ENCODE peak calls at places on chromosomes 1 and 21, in four cellular contexts. M, L, R and G are unnamed samples.

GRCh38 chr1:23178931-23179330 is 10.3 kb upstream of the LUZP1 start:
- DNase-seq in M (no peak), L (peak; percentile 50), R (no peak), G (peak; percentile 51)

GRCh38 chr1:14842361-14842760 is 243.9 kb downstream of the KAZN start:
- DNase-seq in L (no peak), M (no peak), R (no peak), G (no peak)

GRCh38 chr1:215156232-215156631 is 73.7 kb downstream of the KCNK2 start:
- DNase-seq in L (no peak), M (no peak), R (no peak), G (no peak)

GRCh38 chr1:224245188-224245587 is 62.1 kb downstream of the DEGS1 start:
- DNase-seq in L (no peak), M (peak; percentile 33), R (peak; percentile 5), G (no peak)

GRCh38 chr1:109781807-109782206 is 18.1 kb upstream of the EPS8L3 start:
- DNase-seq in M (no peak), L (no peak), R (no peak), G (no peak)

GRCh38 chr1:189681252-189681919 is 796.3 kb downstream of the BRINP3 start:
- DNase-seq in L (no peak), R (no peak), M (no peak), G (no peak)

GRCh38 chr1:3190256-3191041 is 121.4 kb downstream of the PRDM16 start:
- DNase-seq in R (no peak), L (no peak), M (no peak), G (no peak)

GRCh38 chr1:4207183-4207582 is 307.1 kb upstream of the C1orf174 start:
- DNase-seq in R (no peak), L (no peak), M (no peak), G (peak; percentile 2)

GRCh38 chr1:100543640-100544039 is 5.7 kb downstream of the GPR88 start:
- DNase-seq in M (no peak), L (no peak), R (peak; percentile 40), G (peak; percentile 64)

GRCh38 chr1:179298952-179299351 is 5.4 kb downstream of the SOAT1 start:
- DNase-seq in L (no peak), R (no peak), M (peak; percentile 40), G (no peak)

GRCh38 chr21:45386728-45387371 is 18.1 kb upstream of the COL18A1 start:
- DNase-seq in R (no peak), L (no peak), M (no peak), G (no peak)

GRCh38 chr1:2203671-2204383 is 9.3 kb upstream of the FAAP20 start:
- DNase-seq in M (no peak), R (no peak), L (no peak), G (no peak)

GRCh38 chr1:206634365-206635079 is 814 bp upstream of the DYRK3 start:
- DNase-seq in R (peak; percentile 81), M (no peak), L (peak; percentile 72), G (peak; percentile 74)

GRCh38 chr1:11537854-11538591 is 59.1 kb downstream of the DISP3 start:
- DNase-seq in R (no peak), M (no peak), L (no peak), G (no peak)

GRCh38 chr1:170175477-170175876 is 29.7 kb downstream of the NTMT2 start:
- DNase-seq in L (no peak), M (no peak), R (no peak), G (no peak)

GRCh38 chr1:35539073-35539823 is 18.0 kb downstream of the KIAA0319L start:
- DNase-seq in R (no peak), M (peak; percentile 75), L (no peak), G (no peak)

GRCh38 chr1:4553761-4554160 is 100.6 kb upstream of the AJAP1 start:
- DNase-seq in L (no peak), M (no peak), R (no peak), G (no peak)

GRCh38 chr21:35616090-35616489 is 444.2 kb downstream of the SETD4 start:
- DNase-seq in L (no peak), M (no peak), R (no peak), G (no peak)

GRCh38 chr1:178532392-178532791 is 19.5 kb downstream of the TEX35 start:
- DNase-seq in R (peak; percentile 57), L (peak; percentile 89), M (no peak), G (peak; percentile 93)

GRCh38 chr1:16163882-16164820 is 8.3 kb upstream of the EPHA2 start:
- DNase-seq in L (peak; percentile 82), M (no peak), R (peak; percentile 96), G (no peak)

GRCh38 chr1:244155661-244156060 is 104.6 kb downstream of the ZBTB18 start:
- DNase-seq in L (no peak), R (no peak), M (no peak), G (no peak)

GRCh38 chr1:231807498-231807897 is 180.9 kb downstream of the DISC1 start:
- DNase-seq in R (no peak), M (no peak), L (no peak), G (no peak)

GRCh38 chr1:47406966-47407365 is 9.1 kb upstream of the FOXE3 start:
- DNase-seq in L (no peak), M (no peak), R (no peak), G (no peak)
- TF ChIP-seq FOXM1 in L (no peak), M (no peak), R (no peak), G (no peak)

GRCh38 chr1:78081980-78082860 is 36.5 kb downstream of the GIPC2 start:
- DNase-seq in M (no peak), R (no peak), L (no peak), G (no peak)
- TF ChIP-seq FOXK2 in M (no peak), R (no peak), L (no peak), G (no peak)

DNA sequence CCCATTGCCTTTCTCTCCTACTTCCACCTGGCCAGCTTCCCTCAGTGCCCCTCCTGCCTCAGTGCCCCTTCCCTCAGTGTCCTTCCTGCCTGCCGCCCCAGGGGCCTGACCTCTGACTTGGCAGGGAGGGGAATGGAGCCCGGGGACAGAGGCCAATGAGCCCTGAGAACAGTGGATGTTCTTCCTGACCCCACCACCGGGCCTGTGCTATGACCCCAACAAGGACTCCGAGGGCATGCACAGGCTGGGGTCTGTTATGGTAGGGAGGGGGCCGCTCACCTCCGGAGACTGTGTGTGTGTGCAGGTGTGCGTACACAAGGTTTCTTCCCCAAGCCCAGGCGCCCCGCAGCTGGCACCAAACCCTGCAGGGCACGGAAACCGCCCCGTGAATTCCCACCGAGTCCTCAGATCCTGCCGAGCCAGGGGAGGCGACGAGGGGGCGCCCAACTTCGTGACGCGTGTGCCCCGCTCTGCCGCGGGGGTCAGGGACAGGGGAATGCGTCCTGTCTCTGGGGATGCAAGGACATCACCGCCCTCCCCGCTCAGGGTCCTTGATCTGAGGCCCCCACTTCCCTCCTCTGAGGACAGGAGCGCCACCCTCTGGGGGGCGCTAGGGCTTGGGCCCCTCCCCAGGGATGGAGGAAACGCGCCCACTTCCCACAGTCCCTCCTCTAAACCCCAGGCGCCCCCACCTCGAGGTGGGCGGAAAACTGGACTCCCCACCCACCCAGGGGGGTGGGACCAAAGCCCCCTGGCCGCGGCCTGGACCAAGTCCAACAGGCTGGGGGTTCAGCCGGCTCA is 725 bp downstream of the RAP1GAP start:
- DNase-seq in L (peak; percentile 74), M (no peak), R (no peak), G (no peak)
- TF ChIP-seq FOXM1 in L (no peak), M (no peak), R (no peak), G (no peak)

DNA sequence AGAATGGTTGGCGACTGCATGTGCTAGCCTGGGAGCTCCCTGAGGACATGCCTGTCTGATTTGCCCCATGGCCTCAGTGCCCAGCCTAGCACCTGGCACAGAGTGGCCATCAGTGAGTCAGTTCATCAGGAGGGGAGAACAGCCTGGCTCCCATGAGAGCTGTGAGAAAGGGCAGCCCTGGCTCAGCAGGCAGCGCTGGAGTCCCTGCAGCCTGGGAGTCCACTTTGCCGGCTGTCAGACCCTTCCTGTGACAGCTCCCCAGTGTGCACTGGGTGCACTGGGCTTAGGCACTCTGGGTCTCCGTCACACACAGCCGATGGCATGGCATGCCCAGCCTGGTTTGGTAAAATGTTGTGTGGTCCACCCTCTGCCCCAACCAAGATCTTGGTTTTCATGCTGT is 28.7 kb downstream of the LDLRAP1 start:
- DNase-seq in L (no peak), R (no peak), M (no peak), G (no peak)
- TF ChIP-seq FOXK2 in L (no peak), R (no peak), M (no peak), G (no peak)

GRCh38 chr21:31218830-31219608 is 125.0 kb downstream of the TIAM1 start:
- DNase-seq in M (no peak), L (no peak), R (no peak), G (no peak)
- TF ChIP-seq FOXM1 in M (no peak), L (no peak), R (no peak), G (no peak)